ENCODE peak calls at places on chromosomes 12 and 14, in four cellular contexts. One of them, this sample, is unnamed.
A peak's percentile ranks its signal among the peaks of the same experiment; 100 is the strongest.

GRCh38 chr14:70770490-70770889 is 38.8 kb downstream of the MAP3K9 start:
- DNase-seq in fibroblast of mammary gland: no peak
- DNase-seq in H9: no peak
- DNase-seq in endothelial cell: no peak
- DNase-seq in this sample: no peak

GRCh38 chr12:124898200-124898950 is 16.1 kb downstream of the UBC start:
- DNase-seq in fibroblast of mammary gland: peak; percentile 53
- DNase-seq in H9: peak; percentile 68
- DNase-seq in endothelial cell: peak; percentile 35
- DNase-seq in this sample: peak; percentile 67

GRCh38 chr14:46840971-46841729 is 189.6 kb upstream of the RPL10L start:
- DNase-seq in fibroblast of mammary gland: no peak
- DNase-seq in H9: no peak
- DNase-seq in endothelial cell: no peak
- DNase-seq in this sample: no peak

GRCh38 chr14:41295734-41296133 is 310.9 kb upstream of the LRFN5 start:
- DNase-seq in endothelial cell: no peak
- DNase-seq in fibroblast of mammary gland: no peak
- DNase-seq in H9: no peak
- DNase-seq in this sample: no peak

GRCh38 chr12:107779077-107779840 is 4.8 kb downstream of the ASCL4 start:
- DNase-seq in endothelial cell: no peak
- DNase-seq in fibroblast of mammary gland: no peak
- DNase-seq in H9: no peak
- DNase-seq in this sample: no peak

GRCh38 chr12:108890208-108890607 is 10.3 kb downstream of the DAO start:
- DNase-seq in fibroblast of mammary gland: peak; percentile 4
- DNase-seq in endothelial cell: peak; percentile 12
- DNase-seq in H9: peak; percentile 54
- DNase-seq in this sample: no peak

GRCh38 chr14:75411194-75411552 is 16.6 kb upstream of the JDP2 start:
- DNase-seq in H9: no peak
- DNase-seq in endothelial cell: no peak
- DNase-seq in fibroblast of mammary gland: no peak
- DNase-seq in this sample: no peak

GRCh38 chr12:77943466-77943865 is 112.8 kb downstream of the NAV3 start:
- DNase-seq in fibroblast of mammary gland: peak; percentile 92
- DNase-seq in endothelial cell: no peak
- DNase-seq in H9: no peak
- DNase-seq in this sample: peak; percentile 59

GRCh38 chr14:97802974-97803373 is 1005.8 kb downstream of the VRK1 start:
- DNase-seq in H9: no peak
- DNase-seq in endothelial cell: no peak
- DNase-seq in fibroblast of mammary gland: no peak
- DNase-seq in this sample: no peak

GRCh38 chr12:49970030-49970429 is 2.7 kb upstream of the AQP6 start:
- DNase-seq in fibroblast of mammary gland: no peak
- DNase-seq in H9: no peak
- DNase-seq in endothelial cell: no peak
- DNase-seq in this sample: no peak

GRCh38 chr12:51388066-51388799 is 3.0 kb downstream of the GALNT6 start:
- DNase-seq in H9: no peak
- DNase-seq in endothelial cell: no peak
- DNase-seq in fibroblast of mammary gland: peak; percentile 34
- DNase-seq in this sample: peak; percentile 72

GRCh38 chr12:7749442-7749841 is 2.3 kb upstream of the CLEC4C start:
- DNase-seq in fibroblast of mammary gland: no peak
- DNase-seq in H9: no peak
- DNase-seq in endothelial cell: no peak
- DNase-seq in this sample: no peak

GRCh38 chr14:45038865-45039264 is 45.1 kb upstream of the PRPF39 start:
- DNase-seq in H9: no peak
- DNase-seq in fibroblast of mammary gland: no peak
- DNase-seq in endothelial cell: no peak
- DNase-seq in this sample: no peak

GRCh38 chr12:91778938-91779400 is 366.7 kb downstream of the BTG1 start:
- DNase-seq in fibroblast of mammary gland: peak; percentile 96
- DNase-seq in endothelial cell: no peak
- DNase-seq in H9: no peak
- DNase-seq in this sample: peak; percentile 94

GRCh38 chr14:61321385-61322010 is at the start of gene PRKCH:
- DNase-seq in H9: peak; percentile 74
- DNase-seq in endothelial cell: peak; percentile 74
- DNase-seq in fibroblast of mammary gland: peak; percentile 12
- DNase-seq in this sample: no peak

GRCh38 chr14:74400328-74400727 is 25.7 kb downstream of the SYNDIG1L start:
- DNase-seq in fibroblast of mammary gland: no peak
- DNase-seq in H9: peak; percentile 71
- DNase-seq in endothelial cell: peak; percentile 31
- DNase-seq in this sample: peak; percentile 4

GRCh38 chr14:29926701-29927595 is 699 bp downstream of the PRKD1 start:
- DNase-seq in endothelial cell: peak; percentile 53
- DNase-seq in H9: peak; percentile 53
- DNase-seq in fibroblast of mammary gland: peak; percentile 38
- DNase-seq in this sample: peak; percentile 41

GRCh38 chr14:87522575-87522974 is 470.4 kb downstream of the GALC start:
- DNase-seq in H9: peak; percentile 80
- DNase-seq in fibroblast of mammary gland: no peak
- DNase-seq in endothelial cell: no peak
- DNase-seq in this sample: no peak

GRCh38 chr12:124599074-124599999 is 31.9 kb upstream of the NCOR2 start:
- DNase-seq in endothelial cell: no peak
- DNase-seq in H9: no peak
- DNase-seq in fibroblast of mammary gland: peak; percentile 76
- DNase-seq in this sample: peak; percentile 73

GRCh38 chr14:26381405-26381804 is 216.4 kb downstream of the NOVA1 start:
- DNase-seq in fibroblast of mammary gland: no peak
- DNase-seq in H9: no peak
- DNase-seq in endothelial cell: no peak
- DNase-seq in this sample: no peak

GRCh38 chr12:78128236-78128635 is 297.5 kb downstream of the NAV3 start:
- DNase-seq in fibroblast of mammary gland: no peak
- DNase-seq in endothelial cell: no peak
- DNase-seq in H9: no peak
- DNase-seq in this sample: no peak

GRCh38 chr14:34463598-34463961 is 1.5 kb upstream of the SPTSSA start:
- DNase-seq in H9: no peak
- DNase-seq in fibroblast of mammary gland: no peak
- DNase-seq in endothelial cell: no peak
- DNase-seq in this sample: no peak

GRCh38 chr14:103280278-103280917 is 53.6 kb upstream of the EIF5 start:
- DNase-seq in fibroblast of mammary gland: peak; percentile 34
- DNase-seq in H9: no peak
- DNase-seq in endothelial cell: no peak
- DNase-seq in this sample: peak; percentile 17

DNA sequence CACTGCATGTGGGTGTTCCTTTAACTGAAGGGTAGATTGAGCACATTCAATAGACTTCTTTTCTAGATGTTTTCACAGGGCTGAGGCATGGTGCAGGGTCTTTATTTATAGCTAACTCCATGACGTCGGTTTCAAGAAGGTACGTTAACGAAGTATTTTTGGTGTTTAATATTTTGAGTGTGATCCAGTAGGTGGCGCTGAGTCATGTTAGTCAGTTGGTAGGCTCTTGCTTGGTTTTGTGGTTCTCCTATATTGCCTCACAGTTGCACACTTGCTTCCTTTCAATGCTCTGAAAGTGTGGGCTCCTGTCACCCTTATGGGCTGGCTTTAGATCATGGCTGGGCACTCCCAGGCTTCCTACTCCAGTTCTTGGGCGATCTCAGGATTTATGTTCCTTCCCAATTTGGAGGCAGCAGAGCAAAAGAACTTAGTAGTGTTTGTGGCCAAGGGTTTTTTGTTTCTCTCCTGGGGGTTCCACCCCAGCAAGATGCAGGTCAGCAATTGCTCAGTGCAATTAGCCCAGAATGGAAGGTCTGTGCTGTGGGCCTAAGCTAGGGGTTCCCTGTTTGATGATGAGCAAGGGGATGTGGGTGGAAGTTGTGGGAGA is 471.6 kb upstream of the FOXG1 start:
- DNase-seq in endothelial cell: peak; percentile 37
- DNase-seq in fibroblast of mammary gland: peak; percentile 66
- DNase-seq in H9: no peak
- DNase-seq in this sample: no peak
- TF ChIP-seq CTCF in endothelial cell: peak; percentile 58
- TF ChIP-seq CTCF in fibroblast of mammary gland: peak; percentile 38
- TF ChIP-seq CTCF in H9: peak; percentile 66
- TF ChIP-seq CTCF in this sample: no peak

GRCh38 chr12:81329088-81329487 is 251.2 kb downstream of the ACSS3 start:
- DNase-seq in H9: peak; percentile 72
- DNase-seq in endothelial cell: peak; percentile 30
- DNase-seq in fibroblast of mammary gland: peak; percentile 59
- DNase-seq in this sample: no peak
- TF ChIP-seq CTCF in H9: peak; percentile 73
- TF ChIP-seq CTCF in endothelial cell: peak; percentile 72
- TF ChIP-seq CTCF in fibroblast of mammary gland: peak; percentile 47
- TF ChIP-seq CTCF in this sample: peak; percentile 40

GRCh38 chr12:3200779-3201738 is 123.9 kb downstream of the TSPAN9 start:
- DNase-seq in fibroblast of mammary gland: peak; percentile 12
- DNase-seq in endothelial cell: no peak
- DNase-seq in H9: no peak
- DNase-seq in this sample: no peak
- TF ChIP-seq CTCF in fibroblast of mammary gland: no peak
- TF ChIP-seq CTCF in endothelial cell: no peak
- TF ChIP-seq CTCF in H9: no peak
- TF ChIP-seq CTCF in this sample: no peak

DNA sequence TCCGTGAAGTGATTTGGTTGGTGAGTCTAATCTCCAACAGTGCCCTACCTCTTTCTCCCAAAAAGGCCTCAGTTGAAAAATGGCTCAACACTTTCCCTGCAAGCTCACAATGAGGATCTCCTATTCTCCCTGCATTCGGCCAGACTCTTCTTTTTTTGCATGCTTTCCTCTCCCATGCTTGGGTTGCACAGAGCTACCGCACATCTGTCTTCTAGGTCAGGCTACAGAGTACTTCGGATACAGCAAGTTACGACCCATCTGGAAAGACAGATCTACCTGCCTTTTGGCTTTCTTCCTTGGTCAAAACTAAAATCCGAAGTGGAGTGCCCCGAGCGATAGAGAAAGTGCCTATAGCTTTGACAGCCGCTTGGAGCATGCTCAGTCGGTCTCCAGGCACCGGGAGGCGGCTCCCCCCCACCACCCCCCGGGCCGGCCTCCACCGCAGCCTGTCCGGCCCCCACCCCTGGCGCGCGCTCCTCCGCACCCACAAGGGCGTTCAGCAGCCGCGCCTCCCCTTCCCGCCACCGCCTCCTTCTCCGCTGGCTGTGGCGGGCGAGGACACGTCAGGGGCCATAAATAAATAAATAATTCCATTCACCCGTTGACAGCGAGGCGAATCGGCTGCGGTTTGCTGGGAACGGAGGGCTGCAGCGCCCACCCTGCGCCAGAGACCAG is at the start of gene SLC16A7:
- DNase-seq in H9: peak; percentile 89
- DNase-seq in endothelial cell: peak; percentile 75
- DNase-seq in fibroblast of mammary gland: peak; percentile 86
- DNase-seq in this sample: peak; percentile 89
- TF ChIP-seq CTCF in H9: no peak
- TF ChIP-seq CTCF in endothelial cell: no peak
- TF ChIP-seq CTCF in fibroblast of mammary gland: no peak
- TF ChIP-seq CTCF in this sample: no peak

GRCh38 chr12:92927055-92927435 is 2.0 kb downstream of the EEA1 start:
- DNase-seq in endothelial cell: no peak
- DNase-seq in fibroblast of mammary gland: peak; percentile 62
- DNase-seq in H9: no peak
- DNase-seq in this sample: peak; percentile 66
- TF ChIP-seq CTCF in endothelial cell: no peak
- TF ChIP-seq CTCF in fibroblast of mammary gland: peak; percentile 15
- TF ChIP-seq CTCF in H9: peak; percentile 44
- TF ChIP-seq CTCF in this sample: peak; percentile 65

This sample was measured in HFFc6.